ENCODE peak calls at places on chromosomes 13 and 19, in seven cellular contexts. S, G, M, O, D, J and P are unnamed samples.

GRCh38 chr13:50357586-50358118 is 342.4 kb downstream of the KCNRG start:
- DNase-seq in S (peak), G (peak), M (no peak), O (peak), D (no peak), J (peak), P (no peak)

GRCh38 chr19:13022111-13022858 is 27.0 kb downstream of the NFIX start:
- DNase-seq in S (peak), G (no peak), M (no peak), O (peak), D (no peak), J (peak), P (peak)

GRCh38 chr19:48624791-48625723 is 5.8 kb downstream of the SPHK2 start:
- DNase-seq in S (no peak), G (no peak), M (peak), O (no peak), D (no peak), J (no peak), P (no peak)

GRCh38 chr13:111484959-111485358 is 164.5 kb downstream of the TEX29 start:
- DNase-seq in S (no peak), G (no peak), M (peak), O (no peak), D (peak), J (no peak), P (no peak)

GRCh38 chr19:28493881-28494280 is 719.1 kb downstream of the UQCRFS1 start:
- DNase-seq in S (no peak), G (no peak), M (no peak), O (no peak), D (no peak), J (no peak), P (no peak)

GRCh38 chr19:10565028-10565566 is 713 bp downstream of the KRI1 start:
- DNase-seq in S (no peak), G (peak), M (peak), O (peak), D (no peak), J (peak), P (peak)

GRCh38 chr13:42071667-42072419 is 23.4 kb downstream of the DGKH start:
- DNase-seq in S (no peak), G (no peak), M (no peak), O (peak), D (no peak), J (peak), P (no peak)

GRCh38 chr13:19959141-19959830 is 759 bp downstream of the ZMYM2 start:
- DNase-seq in S (peak), G (peak), M (peak), O (peak), D (peak), J (peak), P (peak)

GRCh38 chr19:35716735-35716984 is 1.1 kb upstream of the KMT2B start:
- DNase-seq in S (no peak), G (no peak), M (no peak), O (no peak), D (no peak), J (no peak), P (peak)

GRCh38 chr13:114032121-114032799 is 58.4 kb upstream of the C13orf46 start:
- DNase-seq in S (no peak), G (no peak), M (no peak), O (peak), D (no peak), J (peak), P (no peak)

GRCh38 chr19:55679343-55680257 is 4.6 kb downstream of the EPN1 start:
- DNase-seq in S (peak), G (no peak), M (no peak), O (no peak), D (no peak), J (peak), P (no peak)

GRCh38 chr19:4583961-4584669 is 24.6 kb upstream of the SEMA6B start:
- DNase-seq in S (peak), G (no peak), M (peak), O (no peak), D (no peak), J (no peak), P (no peak)

GRCh38 chr19:17881701-17882100 is 10.0 kb downstream of the SLC5A5 start:
- DNase-seq in S (no peak), G (no peak), M (no peak), O (no peak), D (no peak), J (no peak), P (no peak)

GRCh38 chr13:71828117-71828516 is 38.9 kb downstream of the DACH1 start:
- DNase-seq in S (no peak), G (no peak), M (no peak), O (no peak), D (no peak), J (no peak), P (no peak)

GRCh38 chr19:33871605-33872004 is 74.9 kb downstream of the KCTD15 start:
- DNase-seq in S (no peak), G (no peak), M (no peak), O (no peak), D (no peak), J (no peak), P (no peak)

GRCh38 chr19:49642488-49643035 is 553 bp downstream of the SCAF1 start:
- DNase-seq in S (no peak), G (no peak), M (peak), O (no peak), D (no peak), J (no peak), P (no peak)

GRCh38 chr13:83732755-83733154 is 149.5 kb downstream of the SLITRK1 start:
- DNase-seq in S (no peak), G (no peak), M (no peak), O (no peak), D (no peak), J (no peak), P (no peak)

GRCh38 chr13:25727776-25728175 is 324.0 kb downstream of the SHISA2 start:
- DNase-seq in S (no peak), G (no peak), M (no peak), O (no peak), D (no peak), J (no peak), P (no peak)

GRCh38 chr19:20079487-20079886 is 1.7 kb downstream of the ZNF90 start:
- DNase-seq in S (no peak), G (no peak), M (peak), O (no peak), D (no peak), J (no peak), P (no peak)

DNA sequence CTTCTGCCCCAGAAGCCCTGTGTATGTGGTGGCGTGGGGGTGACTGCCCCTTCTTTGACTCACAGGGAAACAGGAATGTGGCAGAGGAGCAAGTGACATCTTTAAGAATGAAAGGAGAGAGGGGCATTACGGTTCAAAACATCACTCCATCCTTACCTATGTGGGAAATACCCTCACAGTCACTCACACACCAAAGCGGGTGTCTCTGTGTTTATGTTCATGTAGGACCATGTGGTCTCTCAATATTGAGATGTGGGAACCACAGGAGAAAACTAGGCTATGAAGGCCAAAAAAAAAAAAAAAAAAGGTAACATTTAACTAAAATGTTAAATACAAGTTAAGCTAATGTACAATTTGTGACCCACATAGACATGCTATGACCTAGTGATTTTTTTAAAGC is 153.6 kb upstream of the GPR12 start:
- DNase-seq in S (no peak), G (no peak), M (no peak), O (no peak), D (peak), J (no peak), P (no peak)
- H3K27ac ChIP-seq in S (no peak), G (no peak), M (no peak), O (no peak), D (no peak), J (no peak), P (no peak)

GRCh38 chr13:45121421-45121820 is 1.1 kb downstream of the GTF2F2 start:
- DNase-seq in S (peak), G (no peak), M (no peak), O (peak), D (no peak), J (peak), P (no peak)
- TF ChIP-seq CTCF in S (no peak), G (no peak), M (no peak), O (peak), D (no peak), J (peak), P (no peak)

DNA sequence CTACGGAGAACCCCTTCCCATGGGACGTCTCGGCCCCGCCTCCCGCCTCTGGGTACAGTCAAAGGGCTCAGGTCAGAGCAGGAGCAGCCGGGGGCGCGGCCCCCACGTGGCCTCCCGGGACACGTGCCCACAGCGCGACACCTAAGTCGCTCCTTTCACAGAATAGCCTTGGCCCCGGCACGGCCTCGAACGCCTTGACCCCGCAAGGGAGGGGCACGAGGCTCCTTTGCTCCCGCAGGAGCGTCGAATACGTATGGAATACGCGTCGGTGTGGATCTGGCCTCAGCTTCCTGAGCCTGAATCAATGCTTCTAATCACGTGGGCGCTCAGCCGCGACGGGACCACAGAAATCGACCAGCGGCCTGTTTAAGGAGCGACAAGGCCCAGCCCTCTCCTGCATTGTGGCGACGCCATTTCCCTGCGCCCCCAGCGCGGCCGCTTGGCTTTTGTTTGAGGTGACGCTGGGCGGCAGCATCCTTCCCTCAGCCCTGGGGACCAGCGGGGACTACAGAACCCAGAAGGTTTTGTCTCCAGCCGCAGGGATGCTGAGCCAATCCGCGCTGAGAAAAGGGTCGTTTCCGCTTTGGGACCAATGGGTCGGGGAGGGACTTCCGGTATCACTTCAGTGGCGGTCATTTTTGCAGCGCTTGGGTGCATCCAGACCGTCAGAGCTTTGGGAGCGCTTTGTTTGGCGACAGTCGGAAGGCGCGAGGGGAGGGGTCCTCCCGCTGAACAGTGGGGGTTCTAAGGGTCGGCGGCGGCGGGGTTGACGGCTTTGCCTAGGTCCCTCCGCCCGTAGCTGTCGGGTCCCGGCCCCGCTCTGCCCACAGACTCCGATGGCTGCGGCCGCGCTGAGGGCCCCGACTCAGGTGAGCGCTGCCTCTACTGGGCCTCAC is at the start of gene ZIK1:
- DNase-seq in S (peak), G (peak), M (peak), O (peak), D (peak), J (peak), P (peak)
- H3K4me3 ChIP-seq in S (peak), G (peak), M (peak), O (peak), D (peak), J (peak), P (peak)

GRCh38 chr13:47112900-47113299 is 216.0 kb upstream of the HTR2A start:
- DNase-seq in S (no peak), G (no peak), M (no peak), O (no peak), D (no peak), J (no peak), P (no peak)

GRCh38 chr13:47111499-47111898 is 214.6 kb upstream of the HTR2A start:
- DNase-seq in S (no peak), G (no peak), M (no peak), O (peak), D (no peak), J (no peak), P (no peak)

GRCh38 chr13:47110833-47111240 is 214.0 kb upstream of the HTR2A start:
- DNase-seq in S (no peak), G (no peak), M (no peak), O (no peak), D (no peak), J (no peak), P (no peak)

GRCh38 chr13:47112205-47112896 is 215.5 kb upstream of the HTR2A start:
- DNase-seq in S (peak), G (no peak), M (no peak), O (no peak), D (no peak), J (no peak), P (no peak)

GRCh38 chr13:47114030-47114429 is 217.2 kb upstream of the HTR2A start:
- DNase-seq in S (peak), G (no peak), M (no peak), O (peak), D (no peak), J (peak), P (no peak)
- H3K27ac ChIP-seq in S (no peak), G (no peak), M (no peak), O (peak), D (no peak), J (no peak), P (no peak)